ENCODE peak calls at places on chromosomes 5 and 9, in eight cellular contexts. H, M, Z, J, D, O, V and K are unnamed samples.
A peak's percentile ranks its signal among the peaks of the same experiment; 100 is the strongest.

GRCh38 chr9:132167192-132167591 is 5.3 kb downstream of the NTNG2 start:
- DNase-seq in V (no peak), Z (no peak), M (no peak), O (no peak), J (no peak), D (no peak), H (no peak), K (no peak)

GRCh38 chr5:58069846-58070245 is 390.0 kb downstream of the PLK2 start:
- DNase-seq in H (no peak), Z (no peak), O (no peak), D (no peak), J (no peak), M (no peak), V (no peak), K (no peak)

GRCh38 chr9:121885345-121885901 is 207.7 kb downstream of the TTLL11 start:
- DNase-seq in V (no peak), J (no peak), O (no peak), H (no peak), D (no peak), M (no peak), Z (no peak), K (no peak)

GRCh38 chr5:36502608-36503007 is 103.8 kb upstream of the SLC1A3 start:
- DNase-seq in O (no peak), M (no peak), J (peak; percentile 77), Z (no peak), H (no peak), D (no peak), V (no peak), K (no peak)

GRCh38 chr5:92652735-92653134 is 928.3 kb downstream of the NR2F1-AS1 start:
- DNase-seq in V (no peak), J (no peak), H (no peak), D (no peak), O (no peak), M (no peak), Z (no peak), K (no peak)

GRCh38 chr9:134304712-134305111 is 21.5 kb upstream of the RXRA start:
- DNase-seq in D (no peak), J (no peak), Z (no peak), H (no peak), M (no peak), O (no peak), V (peak; percentile 25), K (no peak)

GRCh38 chr9:121742923-121743322 is 91.5 kb downstream of the DAB2IP start:
- DNase-seq in Z (no peak), J (no peak), H (no peak), D (no peak), V (no peak), O (no peak), M (no peak), K (no peak)

GRCh38 chr5:54186912-54187445 is 123.4 kb downstream of the ARL15 start:
- DNase-seq in M (peak; percentile 29), J (no peak), V (peak; percentile 24), D (no peak), H (no peak), Z (no peak), O (peak; percentile 33), K (no peak)

GRCh38 chr9:114694146-114694545 is 12.2 kb upstream of the TEX48 start:
- DNase-seq in O (no peak), V (no peak), Z (no peak), J (peak; percentile 50), M (no peak), H (no peak), D (no peak), K (no peak)

GRCh38 chr9:114693248-114693895 is 11.4 kb upstream of the TEX48 start:
- DNase-seq in O (no peak), M (no peak), Z (no peak), J (peak; percentile 65), V (no peak), H (no peak), D (no peak), K (no peak)

GRCh38 chr9:114691956-114692295 is 9.9 kb upstream of the TEX48 start:
- DNase-seq in O (no peak), M (no peak), H (no peak), D (no peak), Z (no peak), V (no peak), J (no peak), K (no peak)

GRCh38 chr9:114696814-114697544 is 15.0 kb upstream of the TEX48 start:
- DNase-seq in J (peak; percentile 53), D (no peak), M (no peak), H (no peak), V (no peak), Z (no peak), O (no peak), K (no peak)

GRCh38 chr9:114694719-114695269 is 12.8 kb upstream of the TEX48 start:
- DNase-seq in O (no peak), Z (no peak), D (no peak), H (no peak), V (no peak), M (no peak), J (no peak), K (no peak)
- H3K4me1 ChIP-seq in O (no peaks in the 10 kb centered on the region), Z (no peaks in the 10 kb centered on the region), D (no peaks in the 10 kb centered on the region), H (peaks cover 2% of the 10 kb centered on the region), V (no peaks in the 10 kb centered on the region), M (no peaks in the 10 kb centered on the region), J (peaks cover 53% of the 10 kb centered on the region), K (no peaks in the 10 kb centered on the region)

GRCh38 chr5:180799902-180800801 is 2.5 kb downstream of the MGAT1 start:
- DNase-seq in O (no peak), D (no peak), H (no peak), J (peak; percentile 85), V (no peak), M (no peak), Z (no peak), K (no peak)
- H3K4me1 ChIP-seq in O (peaks cover 39% of the 10 kb centered on the region), D (peaks cover 49% of the 10 kb centered on the region), H (peaks cover 13% of the 10 kb centered on the region), J (peaks cover 66% of the 10 kb centered on the region), V (peaks cover 46% of the 10 kb centered on the region), M (peaks cover 72% of the 10 kb centered on the region), Z (peaks cover 41% of the 10 kb centered on the region), K (peaks cover 88% of the 10 kb centered on the region)

DNA sequence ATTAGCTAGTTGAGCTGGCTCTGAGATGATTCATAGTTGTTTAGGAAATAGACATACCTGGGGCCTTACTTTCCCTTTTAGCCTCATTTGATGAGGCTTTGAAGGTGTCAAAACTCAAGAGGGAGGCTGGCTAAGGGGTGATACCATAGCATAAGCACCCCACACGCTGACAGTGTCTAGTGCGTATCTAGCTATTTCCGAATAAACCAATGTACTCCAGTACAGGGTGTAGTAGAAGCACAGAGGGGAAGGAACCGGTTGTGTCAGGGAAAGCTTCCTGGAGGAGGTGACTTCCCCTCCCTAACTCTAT is 63.3 kb upstream of the SLC25A51 start:
- DNase-seq in Z (no peak), H (no peak), M (no peak), V (no peak), D (no peak), O (no peak), J (peak; percentile 75), K (no peak)
- H3K4me1 ChIP-seq in Z (peaks cover 4% of the 10 kb centered on the region), H (peaks cover 4% of the 10 kb centered on the region), M (peaks cover 12% of the 10 kb centered on the region), V (peaks cover 64% of the 10 kb centered on the region), D (peaks cover 18% of the 10 kb centered on the region), O (peaks cover 12% of the 10 kb centered on the region), J (peaks cover 88% of the 10 kb centered on the region), K (peaks cover 22% of the 10 kb centered on the region)

GRCh38 chr5:172898513-172899369 is 60.5 kb upstream of the RPL26L1 start:
- DNase-seq in M (no peak), Z (peak; percentile 35), D (no peak), V (no peak), J (no peak), O (no peak), H (no peak), K (no peak)
- H3K4me1 ChIP-seq in M (peaks cover 47% of the 10 kb centered on the region), Z (peaks cover 31% of the 10 kb centered on the region), D (peaks cover 31% of the 10 kb centered on the region), V (peaks cover 26% of the 10 kb centered on the region), J (peaks cover 12% of the 10 kb centered on the region), O (peaks cover 40% of the 10 kb centered on the region), H (peaks cover 19% of the 10 kb centered on the region), K (peaks cover 42% of the 10 kb centered on the region)

GRCh38 chr5:119343042-119343441 is 12.8 kb upstream of the TNFAIP8 start:
- DNase-seq in J (no peak), D (no peak), O (no peak), V (no peak), H (no peak), Z (no peak), M (no peak), K (no peak)
- H3K4me1 ChIP-seq in J (no peaks in the 10 kb centered on the region), D (peaks cover 17% of the 10 kb centered on the region), O (no peaks in the 10 kb centered on the region), V (peaks cover 5% of the 10 kb centered on the region), H (peaks cover 10% of the 10 kb centered on the region), Z (no peaks in the 10 kb centered on the region), M (peaks cover 5% of the 10 kb centered on the region), K (no peaks in the 10 kb centered on the region)

GRCh38 chr5:56123531-56124243 is 109.4 kb downstream of the ANKRD55 start:
- DNase-seq in O (peak; percentile 78), J (peak; percentile 78), H (peak; percentile 57), M (peak; percentile 56), V (peak; percentile 91), Z (peak; percentile 74), D (peak; percentile 93), K (no peak)

GRCh38 chr5:56128166-56128565 is 105.0 kb downstream of the ANKRD55 start:
- DNase-seq in H (no peak), Z (no peak), M (no peak), D (no peak), J (no peak), V (no peak), O (no peak), K (no peak)

GRCh38 chr5:56124885-56125250 is 108.3 kb downstream of the ANKRD55 start:
- DNase-seq in V (no peak), H (no peak), D (no peak), Z (no peak), M (no peak), J (no peak), O (no peak), K (no peak)

GRCh38 chr5:56129288-56129687 is 103.8 kb downstream of the ANKRD55 start:
- DNase-seq in H (no peak), D (no peak), J (no peak), O (no peak), V (no peak), Z (no peak), M (no peak), K (no peak)

GRCh38 chr5:56126487-56127179 is 106.5 kb downstream of the ANKRD55 start:
- DNase-seq in V (no peak), O (no peak), Z (no peak), J (peak; percentile 20), D (no peak), M (no peak), H (no peak), K (no peak)
- H3K4me1 ChIP-seq in V (peaks cover 7% of the 10 kb centered on the region), O (peaks cover 21% of the 10 kb centered on the region), Z (peaks cover 14% of the 10 kb centered on the region), J (peaks cover 15% of the 10 kb centered on the region), D (peaks cover 7% of the 10 kb centered on the region), M (no peaks in the 10 kb centered on the region), H (peaks cover 8% of the 10 kb centered on the region), K (no peaks in the 10 kb centered on the region)